ENCODE peak calls at places on chromosomes 6 and 20, in four cellular contexts. One of them, this sample, is unnamed.

GRCh38 chr6:47788498-47788884 is 6.7 kb downstream of the OPN5 start:
- DNase-seq in glutamatergic neuron: no peak
- DNase-seq in natural killer cell: no peak
- DNase-seq in esophagus squamous epithelium: no peak
- DNase-seq in this sample: no peak

GRCh38 chr20:38112249-38112942 is 52.7 kb downstream of the TGM2 start:
- DNase-seq in esophagus squamous epithelium: no peak
- DNase-seq in natural killer cell: no peak
- DNase-seq in glutamatergic neuron: no peak
- DNase-seq in this sample: no peak

GRCh38 chr6:37168809-37169457 is 1.0 kb upstream of the PIM1 start:
- DNase-seq in natural killer cell: no peak
- DNase-seq in esophagus squamous epithelium: no peak
- DNase-seq in glutamatergic neuron: no peak
- DNase-seq in this sample: no peak

GRCh38 chr6:168376120-168376519 is 56.5 kb upstream of the DACT2 start:
- DNase-seq in esophagus squamous epithelium: no peak
- DNase-seq in glutamatergic neuron: no peak
- DNase-seq in natural killer cell: no peak
- DNase-seq in this sample: no peak

GRCh38 chr6:110101885-110102284 is 77.6 kb downstream of the WASF1 start:
- DNase-seq in glutamatergic neuron: no peak
- DNase-seq in esophagus squamous epithelium: no peak
- DNase-seq in natural killer cell: no peak
- DNase-seq in this sample: no peak

GRCh38 chr6:13334953-13335352 is 6.6 kb upstream of the TBC1D7 start:
- DNase-seq in glutamatergic neuron: no peak
- DNase-seq in natural killer cell: no peak
- DNase-seq in esophagus squamous epithelium: no peak
- DNase-seq in this sample: no peak

GRCh38 chr6:134123666-134124208 is 71.3 kb upstream of the SLC2A12 start:
- DNase-seq in esophagus squamous epithelium: no peak
- DNase-seq in glutamatergic neuron: no peak
- DNase-seq in natural killer cell: no peak
- DNase-seq in this sample: no peak

GRCh38 chr6:134398453-134398852 is 80.5 kb upstream of the SGK1 start:
- DNase-seq in natural killer cell: no peak
- DNase-seq in glutamatergic neuron: no peak
- DNase-seq in esophagus squamous epithelium: no peak
- DNase-seq in this sample: peak

DNA sequence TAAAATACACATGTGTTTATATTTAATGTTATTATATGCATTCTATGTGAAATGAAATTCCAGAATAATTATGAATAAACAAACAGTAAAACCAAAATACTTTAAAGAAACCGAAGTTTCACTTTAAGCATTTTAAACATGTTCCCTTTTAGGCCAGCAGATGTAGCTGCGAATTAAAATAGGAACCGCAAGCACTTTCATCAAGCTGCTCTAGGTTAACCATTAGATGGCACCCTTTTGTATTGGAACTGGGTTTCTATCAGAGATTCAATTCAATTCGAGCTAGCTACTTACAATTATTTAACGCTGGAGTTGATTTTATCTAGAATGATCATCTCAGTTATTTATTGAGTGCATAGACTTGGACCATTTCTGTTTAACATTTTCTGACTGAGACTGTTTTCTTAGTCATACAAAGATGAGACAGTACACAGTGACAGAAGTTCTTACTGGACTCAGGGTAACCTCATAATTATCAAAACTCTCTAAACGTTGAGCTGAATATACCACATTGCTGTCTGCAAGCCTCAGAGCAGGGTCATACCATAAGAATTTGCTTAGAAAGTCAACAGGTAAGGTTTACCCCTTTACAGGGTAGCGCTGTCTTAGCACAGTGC is 8.5 kb downstream of the TMEM242 start:
- DNase-seq in glutamatergic neuron: no peak
- DNase-seq in esophagus squamous epithelium: no peak
- DNase-seq in natural killer cell: no peak
- DNase-seq in this sample: no peak
- TF ChIP-seq CTCF in glutamatergic neuron: peak
- TF ChIP-seq CTCF in esophagus squamous epithelium: peak
- TF ChIP-seq CTCF in natural killer cell: peak
- TF ChIP-seq CTCF in this sample: peak

GRCh38 chr6:5582758-5583157 is 321.4 kb downstream of the FARS2 start:
- DNase-seq in glutamatergic neuron: no peak
- DNase-seq in esophagus squamous epithelium: no peak
- DNase-seq in natural killer cell: no peak
- DNase-seq in this sample: no peak
- TF ChIP-seq CTCF in glutamatergic neuron: no peak
- TF ChIP-seq CTCF in esophagus squamous epithelium: no peak
- TF ChIP-seq CTCF in natural killer cell: no peak
- TF ChIP-seq CTCF in this sample: no peak

GRCh38 chr6:160750276-160750689 is 48.2 kb downstream of the PLG start:
- DNase-seq in glutamatergic neuron: peak
- DNase-seq in esophagus squamous epithelium: no peak
- DNase-seq in natural killer cell: no peak
- DNase-seq in this sample: no peak
- TF ChIP-seq CTCF in glutamatergic neuron: peak
- TF ChIP-seq CTCF in esophagus squamous epithelium: peak
- TF ChIP-seq CTCF in natural killer cell: no peak
- TF ChIP-seq CTCF in this sample: no peak

GRCh38 chr6:16181429-16182359 is 52.8 kb downstream of the MYLIP start:
- DNase-seq in esophagus squamous epithelium: no peak
- DNase-seq in glutamatergic neuron: no peak
- DNase-seq in natural killer cell: no peak
- DNase-seq in this sample: no peak

GRCh38 chr6:16182428-16182827 is 53.5 kb downstream of the MYLIP start:
- DNase-seq in glutamatergic neuron: no peak
- DNase-seq in esophagus squamous epithelium: no peak
- DNase-seq in natural killer cell: no peak
- DNase-seq in this sample: no peak

GRCh38 chr6:16184554-16184953 is 53.8 kb upstream of the GMPR start:
- DNase-seq in esophagus squamous epithelium: no peak
- DNase-seq in glutamatergic neuron: no peak
- DNase-seq in natural killer cell: no peak
- DNase-seq in this sample: no peak

GRCh38 chr6:16187185-16187584 is 51.2 kb upstream of the GMPR start:
- DNase-seq in natural killer cell: no peak
- DNase-seq in glutamatergic neuron: no peak
- DNase-seq in esophagus squamous epithelium: no peak
- DNase-seq in this sample: no peak

DNA sequence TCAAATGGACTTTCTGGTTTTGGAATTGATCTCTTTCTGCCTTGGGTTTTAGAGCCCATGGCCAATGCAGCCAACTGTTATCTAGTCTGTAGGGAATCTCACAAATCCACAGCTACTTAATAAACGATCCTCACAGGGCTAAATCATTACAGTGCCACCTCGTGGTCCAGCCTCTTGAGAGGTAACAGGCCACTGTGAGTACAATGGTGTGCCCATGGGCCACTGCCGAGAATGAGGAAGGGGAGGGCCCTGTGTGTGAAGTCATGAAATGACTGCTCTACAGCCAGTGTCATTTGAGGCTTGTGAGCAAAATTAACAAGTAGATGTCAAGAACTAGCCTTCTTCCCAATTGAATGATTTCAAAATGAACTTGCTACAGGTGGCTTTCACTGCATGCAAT is 54.3 kb upstream of the GMPR start:
- DNase-seq in glutamatergic neuron: no peak
- DNase-seq in natural killer cell: no peak
- DNase-seq in esophagus squamous epithelium: no peak
- DNase-seq in this sample: peak
- TF ChIP-seq CTCF in glutamatergic neuron: no peak
- TF ChIP-seq CTCF in natural killer cell: no peak
- TF ChIP-seq CTCF in esophagus squamous epithelium: peak
- TF ChIP-seq CTCF in this sample: no peak

DNA sequence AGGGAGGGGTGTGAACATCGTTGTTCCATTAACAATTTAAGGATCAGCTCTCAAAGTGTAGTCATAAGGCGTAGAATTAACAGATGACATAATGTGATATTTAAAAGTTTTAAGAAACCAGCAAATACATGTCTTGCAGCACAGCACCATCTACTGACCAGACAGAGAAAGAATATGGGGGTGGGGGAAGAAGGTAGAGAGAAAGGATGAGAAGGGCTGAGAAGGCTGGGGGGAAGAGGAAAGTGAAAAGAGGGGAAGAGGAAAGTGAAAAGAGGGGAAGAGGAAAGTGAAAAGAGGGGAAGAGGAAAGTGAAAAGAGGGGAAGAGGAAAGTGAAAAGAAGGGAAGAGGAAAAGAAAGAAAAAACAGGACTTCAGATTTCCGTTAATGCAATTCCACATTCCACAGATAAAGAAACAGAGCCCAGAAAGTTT is 80.9 kb downstream of the HAO1 start:
- DNase-seq in esophagus squamous epithelium: no peak
- DNase-seq in glutamatergic neuron: no peak
- DNase-seq in natural killer cell: no peak
- DNase-seq in this sample: no peak
- TF ChIP-seq CTCF in esophagus squamous epithelium: peak
- TF ChIP-seq CTCF in glutamatergic neuron: peak
- TF ChIP-seq CTCF in natural killer cell: no peak
- TF ChIP-seq CTCF in this sample: peak

GRCh38 chr6:26571592-26572296 is 25.0 kb upstream of the ABT1 start:
- DNase-seq in esophagus squamous epithelium: no peak
- DNase-seq in glutamatergic neuron: peak
- DNase-seq in natural killer cell: peak
- DNase-seq in this sample: no peak

GRCh38 chr6:26563488-26563887 is 25.3 kb downstream of the HMGN4 start:
- DNase-seq in natural killer cell: no peak
- DNase-seq in esophagus squamous epithelium: no peak
- DNase-seq in glutamatergic neuron: no peak
- DNase-seq in this sample: no peak

GRCh38 chr6:26570027-26570809 is 26.5 kb upstream of the ABT1 start:
- DNase-seq in natural killer cell: no peak
- DNase-seq in esophagus squamous epithelium: no peak
- DNase-seq in glutamatergic neuron: no peak
- DNase-seq in this sample: no peak

GRCh38 chr6:26569433-26569764 is 27.4 kb upstream of the ABT1 start:
- DNase-seq in natural killer cell: no peak
- DNase-seq in esophagus squamous epithelium: no peak
- DNase-seq in glutamatergic neuron: no peak
- DNase-seq in this sample: no peak

DNA sequence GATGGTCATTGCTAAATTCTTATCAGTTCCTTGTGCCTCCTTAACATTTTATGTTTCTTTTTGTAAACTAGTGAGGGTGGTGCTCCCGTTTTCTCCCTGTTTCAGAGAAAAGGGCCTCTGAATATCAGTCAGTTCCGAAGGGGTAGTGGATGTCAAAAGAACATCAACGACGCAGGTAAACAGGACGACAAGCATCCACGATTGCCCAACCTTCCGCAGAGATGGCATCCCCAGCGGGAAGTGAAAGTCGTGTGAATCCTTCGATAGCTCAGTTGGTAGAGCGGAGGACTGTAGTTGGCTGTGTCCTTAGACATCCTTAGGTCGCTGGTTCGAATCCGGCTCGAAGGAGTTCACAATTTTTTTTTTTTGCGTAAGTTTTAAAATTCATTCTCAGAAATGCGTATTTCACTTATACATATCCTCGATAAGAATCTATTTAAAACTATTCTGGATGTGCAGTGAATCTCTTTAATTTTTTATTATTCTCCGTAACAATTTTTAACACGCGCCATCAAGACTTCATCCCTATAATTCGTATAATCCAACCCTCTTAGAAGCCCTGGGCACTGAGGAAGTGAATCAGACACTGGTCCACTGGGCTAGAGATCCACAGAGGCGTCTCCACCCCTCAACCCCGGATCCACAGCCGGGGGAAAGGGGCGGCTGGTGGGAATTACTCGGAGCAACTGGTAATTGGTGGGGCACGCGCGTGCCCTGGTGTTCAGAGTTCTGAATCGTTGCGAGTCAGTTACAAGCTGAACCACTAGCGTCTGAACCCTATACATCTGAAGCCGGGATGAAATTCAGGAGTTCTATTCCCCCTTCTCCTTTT is 27.9 kb upstream of the ABT1 start:
- DNase-seq in natural killer cell: peak
- DNase-seq in glutamatergic neuron: peak
- DNase-seq in esophagus squamous epithelium: no peak
- DNase-seq in this sample: peak
- TF ChIP-seq CTCF in natural killer cell: no peak
- TF ChIP-seq CTCF in glutamatergic neuron: no peak
- TF ChIP-seq CTCF in esophagus squamous epithelium: peak
- TF ChIP-seq CTCF in this sample: no peak

DNA sequence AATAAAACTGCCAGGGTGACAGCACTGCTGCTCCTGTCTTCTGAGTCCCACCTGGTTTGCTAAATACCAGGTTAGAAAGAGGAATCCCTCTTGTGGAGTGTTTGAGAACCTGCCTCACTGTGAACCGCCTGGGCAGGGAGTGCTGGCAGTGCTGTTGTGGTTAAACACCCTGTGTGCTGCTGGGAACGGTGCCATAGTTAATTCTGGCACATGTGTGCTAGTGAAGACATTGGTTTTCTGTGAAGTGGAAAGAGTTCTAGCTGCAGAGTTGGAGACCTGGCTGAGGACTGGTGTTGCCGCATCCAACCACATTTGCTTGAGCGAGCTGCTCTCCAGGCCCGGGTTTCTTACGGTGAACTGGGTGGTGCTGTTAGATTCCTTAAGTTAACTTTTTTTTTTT is 72.7 kb downstream of the IGF2R start:
- DNase-seq in glutamatergic neuron: no peak
- DNase-seq in esophagus squamous epithelium: no peak
- DNase-seq in natural killer cell: no peak
- DNase-seq in this sample: no peak
- TF ChIP-seq CTCF in glutamatergic neuron: no peak
- TF ChIP-seq CTCF in esophagus squamous epithelium: peak
- TF ChIP-seq CTCF in natural killer cell: no peak
- TF ChIP-seq CTCF in this sample: no peak